ENCODE peak calls at places on chromosomes 12 and 14, in ten cellular contexts. D is breast epithelium, I is GM12878, A is sigmoid colon, V is IMR-90, N is ovary, M is prostate gland, J is uterus, Y is gastrocnemius medialis, P is esophagus squamous epithelium. Z is an unnamed sample.

GRCh38 chr12:117494833-117495714 is 133.6 kb upstream of the NOS1 start:
- DNase-seq in D (no peak), I (no peak), A (no peak), V (no peak), N (no peak), M (peak; percentile 20), J (peak; percentile 12), Y (no peak), P (no peak), Z (peak; percentile 30)

GRCh38 chr12:4866288-4866687 is 43.4 kb upstream of the KCNA1 start:
- DNase-seq in D (no peak), I (no peak), A (peak; percentile 82), V (no peak), N (no peak), M (no peak), J (no peak), Y (no peak), P (no peak), Z (no peak)

GRCh38 chr12:108914031-108914630 is 34.2 kb downstream of the DAO start:
- DNase-seq in D (peak; percentile 59), I (no peak), A (no peak), V (no peak), N (no peak), M (peak; percentile 7), J (peak; percentile 35), Y (no peak), P (no peak), Z (peak; percentile 52)

GRCh38 chr12:6535697-6535946 is 1.3 kb downstream of the GAPDH start:
- DNase-seq in D (no peak), I (no peak), A (no peak), V (no peak), N (no peak), M (no peak), J (no peak), Y (no peak), P (no peak), Z (no peak)

GRCh38 chr14:94771191-94771905 is 1.4 kb upstream of the GSC start:
- DNase-seq in D (no peak), I (no peak), A (no peak), V (no peak), N (no peak), M (no peak), J (no peak), Y (no peak), P (no peak), Z (no peak)

GRCh38 chr12:65510584-65511050 is 232.1 kb downstream of the MSRB3 start:
- DNase-seq in D (no peak), I (no peak), A (no peak), V (no peak), N (peak; percentile 81), M (no peak), J (peak; percentile 30), Y (no peak), P (no peak), Z (no peak)

GRCh38 chr12:29519585-29520182 is 22.2 kb upstream of the OVCH1 start:
- DNase-seq in D (no peak), I (no peak), A (no peak), V (peak; percentile 68), N (no peak), M (peak; percentile 16), J (peak; percentile 23), Y (no peak), P (no peak), Z (no peak)

GRCh38 chr12:86389949-86390348 is 133.8 kb upstream of the MGAT4C start:
- DNase-seq in D (no peak), I (no peak), A (no peak), V (peak; percentile 16), N (no peak), M (no peak), J (no peak), Y (no peak), P (no peak), Z (no peak)

GRCh38 chr14:57273236-57273635 is 4.5 kb downstream of the AP5M1 start:
- DNase-seq in D (no peak), I (no peak), A (no peak), V (no peak), N (no peak), M (no peak), J (no peak), Y (no peak), P (no peak), Z (no peak)

GRCh38 chr12:116244001-116244400 is 33.5 kb downstream of the MED13L start:
- DNase-seq in D (no peak), I (no peak), A (no peak), V (peak; percentile 74), N (no peak), M (no peak), J (no peak), Y (no peak), P (no peak), Z (no peak)
- H3K4me1 ChIP-seq in D (no peaks in the 10 kb centered on the region), I (no peaks in the 10 kb centered on the region), A (no peaks in the 10 kb centered on the region), V (peaks cover 11% of the 10 kb centered on the region), N (peaks cover 12% of the 10 kb centered on the region), M (peaks cover 3% of the 10 kb centered on the region), J (peaks cover 4% of the 10 kb centered on the region), Y (peaks cover 70% of the 10 kb centered on the region), P (peaks cover 12% of the 10 kb centered on the region), Z (peaks cover 35% of the 10 kb centered on the region)

DNA sequence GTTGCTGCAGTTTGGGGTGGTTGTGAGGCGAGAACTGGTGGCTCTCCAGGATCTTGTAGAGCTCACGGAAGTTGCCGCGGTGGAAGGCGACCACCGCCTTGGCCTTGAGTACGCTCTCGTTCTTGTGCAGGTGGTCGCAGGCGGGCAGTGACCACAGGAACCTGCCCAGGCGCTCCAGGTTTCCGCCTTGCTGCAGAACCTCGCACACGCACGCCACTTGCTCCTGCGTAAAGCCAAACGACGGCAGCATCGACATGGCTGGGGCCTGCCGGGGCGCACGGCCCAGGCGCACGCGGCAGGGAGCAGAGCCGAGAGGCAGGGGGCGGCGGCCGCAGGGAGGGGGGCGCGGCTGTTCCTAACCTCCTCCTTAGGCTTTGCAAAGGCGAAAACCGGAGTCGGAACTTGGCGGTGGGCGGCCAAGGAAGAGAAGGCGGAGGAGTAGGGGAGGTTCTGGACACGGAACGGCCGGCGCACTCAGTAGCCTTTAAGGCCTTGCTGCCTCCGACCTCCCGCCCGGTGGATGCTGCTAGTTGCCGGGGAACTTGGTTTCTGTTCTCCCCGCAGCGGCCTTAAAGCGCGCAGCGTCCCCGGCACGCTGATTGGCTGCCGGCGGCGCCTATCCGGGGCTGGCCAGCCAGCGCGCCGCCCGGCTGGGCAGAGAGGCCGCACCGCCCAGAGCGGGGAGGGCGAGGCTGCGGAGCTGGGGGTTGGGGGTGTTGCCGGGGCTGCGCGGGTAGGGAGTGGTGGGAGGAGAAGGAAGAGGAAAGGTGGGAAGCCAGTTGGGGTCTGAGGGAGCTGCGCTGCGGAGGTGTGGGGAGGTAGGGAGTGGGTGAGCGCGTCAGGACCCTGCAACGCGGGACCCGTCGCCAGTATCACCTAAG is at the start of gene SIX1:
- DNase-seq in D (no peak), I (no peak), A (no peak), V (peak; percentile 95), N (peak; percentile 62), M (peak; percentile 90), J (peak; percentile 26), Y (peak; percentile 89), P (no peak), Z (peak; percentile 45)
- TF ChIP-seq POLR2A in D (no peak), I (no peak), A (no peak), V (peak; percentile 79), N (no peak), M (peak; percentile 96), J (no peak), Y (peak; percentile 97), P (no peak), Z (no peak)

DNA sequence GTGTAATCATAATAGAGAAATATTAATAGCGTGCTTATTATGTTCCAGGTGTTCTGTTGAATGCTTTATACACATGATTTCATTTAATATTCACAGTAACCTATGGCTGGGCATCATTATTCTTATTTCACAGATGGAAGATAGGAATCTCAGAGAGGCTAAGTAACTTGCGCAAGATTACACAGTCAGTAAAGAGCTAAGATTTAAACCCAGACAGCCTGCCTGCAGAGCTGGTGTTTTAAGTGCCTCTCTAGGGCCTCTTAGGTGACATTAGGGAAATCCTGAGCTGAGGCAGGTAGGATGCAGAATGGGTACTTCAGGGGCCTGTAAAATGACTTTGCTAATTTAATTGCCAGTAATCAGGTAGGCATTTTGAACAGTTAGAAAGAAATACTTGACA is 18.5 kb upstream of the BHLHE41 start:
- DNase-seq in D (no peak), I (no peak), A (no peak), V (no peak), N (no peak), M (no peak), J (no peak), Y (no peak), P (no peak), Z (no peak)
- H3K27me3 ChIP-seq in D (no peaks in the 10 kb centered on the region), I (peaks cover 3% of the 10 kb centered on the region), A (no peaks in the 10 kb centered on the region), V (peaks cover 18% of the 10 kb centered on the region), N (no peaks in the 10 kb centered on the region), M (no peaks in the 10 kb centered on the region), J (no peaks in the 10 kb centered on the region), Y (no peaks in the 10 kb centered on the region), P (no peaks in the 10 kb centered on the region), Z (no peaks in the 10 kb centered on the region)

GRCh38 chr12:10558291-10558690 is 52.6 kb downstream of the EIF2S3B start:
- DNase-seq in D (no peak), I (no peak), A (no peak), V (no peak), N (no peak), M (no peak), J (no peak), Y (no peak), P (no peak), Z (no peak)
- H3K4me1 ChIP-seq in D (no peaks in the 10 kb centered on the region), I (peaks cover 7% of the 10 kb centered on the region), A (no peaks in the 10 kb centered on the region), V (no peaks in the 10 kb centered on the region), N (no peaks in the 10 kb centered on the region), M (no peaks in the 10 kb centered on the region), J (no peaks in the 10 kb centered on the region), Y (no peaks in the 10 kb centered on the region), P (no peaks in the 10 kb centered on the region), Z (no peaks in the 10 kb centered on the region)

DNA sequence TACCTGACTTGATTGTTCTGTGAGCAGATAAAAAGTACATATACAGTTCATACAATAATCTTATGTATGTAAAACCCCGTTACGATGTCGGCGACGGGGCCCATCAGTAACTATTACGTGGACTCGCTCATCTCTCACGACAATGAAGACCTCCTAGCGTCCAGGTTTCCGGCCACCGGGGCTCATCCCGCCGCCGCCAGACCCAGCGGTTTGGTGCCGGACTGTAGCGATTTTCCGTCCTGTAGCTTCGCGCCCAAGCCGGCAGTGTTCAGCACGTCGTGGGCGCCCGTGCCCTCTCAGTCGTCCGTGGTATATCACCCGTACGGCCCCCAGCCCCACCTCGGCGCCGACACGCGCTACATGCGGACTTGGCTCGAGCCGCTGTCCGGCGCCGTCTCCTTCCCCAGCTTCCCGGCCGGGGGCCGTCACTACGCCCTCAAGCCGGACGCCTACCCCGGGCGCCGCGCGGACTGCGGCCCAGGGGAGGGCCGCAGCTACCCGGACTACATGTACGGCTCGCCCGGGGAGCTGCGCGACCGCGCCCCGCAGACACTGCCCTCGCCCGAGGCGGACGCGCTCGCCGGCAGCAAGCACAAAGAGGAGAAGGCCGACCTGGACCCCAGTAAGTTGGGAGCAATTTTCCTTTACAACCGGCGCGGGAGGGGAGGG is at the start of gene HOXC9:
- DNase-seq in D (no peak), I (no peak), A (no peak), V (no peak), N (no peak), M (no peak), J (no peak), Y (no peak), P (no peak), Z (no peak)
- TF ChIP-seq POLR2A in D (no peak), I (no peak), A (no peak), V (no peak), N (peak; percentile 4), M (no peak), J (no peak), Y (no peak), P (no peak), Z (no peak)